ENCODE peak calls at places on chromosomes 7 and 10, in eight cellular contexts. U, M, O, L, K, F, P and S are unnamed samples.

GRCh38 chr10:84194424-84195043 is at the start of gene CDHR1:
- DNase-seq in U (peak; percentile 12), M (peak; percentile 18), O (no peak), L (peak; percentile 20), K (peak; percentile 80), F (peak; percentile 41), P (peak; percentile 43), S (no peak)

GRCh38 chr7:107049480-107049879 is 5.0 kb downstream of the PRKAR2B start:
- DNase-seq in U (no peak), M (no peak), O (no peak), L (no peak), K (no peak), F (no peak), P (no peak), S (no peak)

GRCh38 chr10:26412932-26413331 is 25.2 kb upstream of the APBB1IP start:
- DNase-seq in U (no peak), M (no peak), O (no peak), L (no peak), K (no peak), F (no peak), P (no peak), S (no peak)

GRCh38 chr10:131786756-131787605 is 113.8 kb upstream of the PPP2R2D start:
- DNase-seq in U (peak; percentile 20), M (no peak), O (peak; percentile 10), L (no peak), K (no peak), F (peak; percentile 34), P (peak; percentile 44), S (peak; percentile 35)

GRCh38 chr10:13528138-13528874 is 508 bp downstream of the BEND7 start:
- DNase-seq in U (no peak), M (no peak), O (no peak), L (peak; percentile 3), K (peak; percentile 59), F (no peak), P (peak; percentile 22), S (no peak)

GRCh38 chr10:96417432-96417831 is 58.6 kb upstream of the OPALIN start:
- DNase-seq in U (no peak), M (no peak), O (no peak), L (no peak), K (no peak), F (no peak), P (no peak), S (no peak)

GRCh38 chr10:114403545-114404161 is 649 bp downstream of the AFAP1L2 start:
- DNase-seq in U (no peak), M (no peak), O (no peak), L (no peak), K (peak; percentile 72), F (no peak), P (peak; percentile 65), S (no peak)

GRCh38 chr10:79137826-79138225 is 69.1 kb downstream of the ZMIZ1 start:
- DNase-seq in U (peak; percentile 27), M (peak; percentile 25), O (no peak), L (no peak), K (peak; percentile 80), F (peak; percentile 73), P (no peak), S (no peak)

GRCh38 chr7:107615910-107616680 is 36.0 kb downstream of the BCAP29 start:
- DNase-seq in U (no peak), M (no peak), O (no peak), L (no peak), K (no peak), F (no peak), P (no peak), S (no peak)

GRCh38 chr10:91034494-91035157 is 113.7 kb upstream of the ANKRD1 start:
- DNase-seq in U (no peak), M (no peak), O (no peak), L (no peak), K (peak; percentile 86), F (no peak), P (peak; percentile 26), S (peak; percentile 94)

GRCh38 chr7:4706384-4707032 is 24.4 kb downstream of the FOXK1 start:
- DNase-seq in U (no peak), M (no peak), O (no peak), L (no peak), K (no peak), F (no peak), P (no peak), S (peak; percentile 35)

GRCh38 chr10:12393831-12394230 is 44.5 kb downstream of the CAMK1D start:
- DNase-seq in U (no peak), M (no peak), O (no peak), L (no peak), K (peak; percentile 49), F (no peak), P (no peak), S (no peak)

GRCh38 chr7:130363156-130363847 is 17.0 kb upstream of the CPA1 start:
- DNase-seq in U (no peak), M (no peak), O (no peak), L (no peak), K (no peak), F (no peak), P (peak; percentile 81), S (peak; percentile 92)

GRCh38 chr7:12389089-12389700 is 14.5 kb downstream of the VWDE start:
- DNase-seq in U (peak; percentile 31), M (peak; percentile 6), O (peak; percentile 14), L (peak; percentile 5), K (no peak), F (peak; percentile 72), P (peak; percentile 50), S (peak; percentile 72)

GRCh38 chr10:73940634-73941221 is 29.8 kb downstream of the PLAU start:
- DNase-seq in U (peak; percentile 71), M (peak; percentile 53), O (peak; percentile 78), L (peak; percentile 78), K (peak; percentile 96), F (peak; percentile 69), P (peak; percentile 85), S (peak; percentile 75)

GRCh38 chr10:22345301-22346086 is at the start of gene SPAG6:
- DNase-seq in U (no peak), M (peak; percentile 16), O (no peak), L (peak; percentile 41), K (peak; percentile 82), F (no peak), P (no peak), S (no peak)

GRCh38 chr10:123140164-123140982 is 4.6 kb downstream of the HMX3 start:
- DNase-seq in U (no peak), M (no peak), O (no peak), L (no peak), K (peak; percentile 31), F (no peak), P (no peak), S (no peak)

GRCh38 chr10:49398000-49398861 is 2.3 kb upstream of the DRGX start:
- DNase-seq in U (peak; percentile 18), M (no peak), O (no peak), L (peak; percentile 15), K (peak; percentile 86), F (no peak), P (peak; percentile 84), S (peak; percentile 48)

GRCh38 chr7:94452257-94452656 is 57.4 kb upstream of the CASD1 start:
- DNase-seq in U (no peak), M (no peak), O (no peak), L (no peak), K (no peak), F (no peak), P (no peak), S (no peak)

GRCh38 chr10:47240173-47240572 is 59.8 kb upstream of the GDF10 start:
- DNase-seq in U (no peak), M (no peak), O (no peak), L (no peak), K (no peak), F (no peak), P (no peak), S (no peak)

GRCh38 chr10:129033354-129033729 is 433.7 kb upstream of the MGMT start:
- DNase-seq in U (no peak), M (no peak), O (no peak), L (no peak), K (no peak), F (no peak), P (no peak), S (no peak)

GRCh38 chr7:36048902-36049240 is 104.2 kb upstream of the EEPD1 start:
- DNase-seq in U (no peak), M (no peak), O (no peak), L (no peak), K (no peak), F (no peak), P (no peak), S (peak; percentile 28)

GRCh38 chr10:103262229-103262628 is 14.7 kb upstream of the INA start:
- DNase-seq in U (no peak), M (no peak), O (no peak), L (no peak), K (no peak), F (no peak), P (no peak), S (no peak)

GRCh38 chr10:96586419-96587254 is at the start of gene TM9SF3:
- DNase-seq in U (peak; percentile 89), M (peak; percentile 87), O (peak; percentile 91), L (peak; percentile 92), K (peak; percentile 97), F (peak; percentile 91), P (peak; percentile 91), S (peak; percentile 85)

GRCh38 chr10:34575882-34576281 is 239.2 kb downstream of the PARD3 start:
- DNase-seq in U (no peak), M (no peak), O (no peak), L (no peak), K (no peak), F (no peak), P (no peak), S (peak; percentile 39)

GRCh38 chr10:124558901-124559321 is 97.3 kb downstream of the LHPP start:
- DNase-seq in U (no peak), M (no peak), O (no peak), L (no peak), K (no peak), F (no peak), P (no peak), S (peak; percentile 4)

GRCh38 chr7:8441106-8441590 is 7.7 kb downstream of the NXPH1 start:
- DNase-seq in U (no peak), M (no peak), O (no peak), L (no peak), K (no peak), F (no peak), P (no peak), S (no peak)

GRCh38 chr7:133984023-133984422 is 143.1 kb upstream of the LRGUK start:
- DNase-seq in U (no peak), M (no peak), O (no peak), L (no peak), K (no peak), F (no peak), P (no peak), S (peak; percentile 10)

GRCh38 chr7:19984231-19984632 is 210.8 kb upstream of the TMEM196 start:
- DNase-seq in U (no peak), M (no peak), O (no peak), L (no peak), K (no peak), F (no peak), P (no peak), S (no peak)

GRCh38 chr10:79187545-79187940 is 118.8 kb downstream of the ZMIZ1 start:
- DNase-seq in U (no peak), M (no peak), O (no peak), L (no peak), K (no peak), F (no peak), P (no peak), S (no peak)